ENCODE peak calls at places on chromosome 21, in ten cellular contexts. R is endothelial cell of umbilical vein, P is transverse colon, Q is prostate gland, U is uterus, B is heart left ventricle, E is stomach, W is tibial nerve, C is adrenal gland, X is IMR-90. F is an unnamed sample.
A peak's percentile ranks its signal among the peaks of the same experiment; 100 is the strongest.

GRCh38 chr21:30831194-30831765 is 1.7 kb upstream of the KRTAP7-1 start:
- DNase-seq in R (no peak), X (no peak), P (no peak), U (no peak), C (no peak), W (no peak), Q (no peak), E (no peak), B (no peak), F (no peak)

GRCh38 chr21:46127239-46128105 is 27.9 kb downstream of the FTCD start:
- DNase-seq in U (peak; percentile 29), E (no peak), W (peak; percentile 11), X (no peak), P (no peak), C (no peak), Q (no peak), B (peak; percentile 24), R (no peak), F (no peak)

GRCh38 chr21:26057488-26058170 is 112.9 kb downstream of the APP start:
- DNase-seq in E (no peak), U (no peak), R (no peak), P (no peak), Q (no peak), X (no peak), W (no peak), B (no peak), C (no peak), F (no peak)

GRCh38 chr21:25464275-25464674 is 143.0 kb downstream of the MRPL39 start:
- DNase-seq in P (no peak), R (peak; percentile 26), C (no peak), W (no peak), Q (no peak), E (no peak), B (no peak), U (no peak), X (no peak), F (no peak)

GRCh38 chr21:21813295-21813694 is 815.1 kb downstream of the NCAM2 start:
- DNase-seq in X (no peak), R (no peak), P (no peak), E (no peak), B (no peak), C (no peak), W (no peak), U (no peak), Q (no peak), F (no peak)

GRCh38 chr21:45019887-45020537 is 54.4 kb upstream of the ADARB1 start:
- DNase-seq in W (no peak), Q (no peak), C (no peak), U (peak; percentile 13), P (no peak), R (no peak), X (no peak), E (no peak), B (peak; percentile 24), F (no peak)

GRCh38 chr21:39347537-39347936 is 1.4 kb downstream of the HMGN1 start:
- DNase-seq in Q (no peak), U (no peak), B (no peak), C (no peak), E (no peak), R (peak; percentile 22), X (no peak), W (no peak), P (no peak), F (no peak)

GRCh38 chr21:28444567-28444966 is 548.1 kb downstream of the LTN1 start:
- DNase-seq in U (peak; percentile 43), R (no peak), W (no peak), E (no peak), P (no peak), Q (no peak), B (no peak), X (no peak), C (no peak), F (no peak)

GRCh38 chr21:36239585-36239984 is 80.4 kb upstream of the MORC3 start:
- DNase-seq in Q (no peak), E (no peak), B (no peak), R (no peak), C (no peak), X (no peak), P (no peak), U (no peak), W (no peak), F (no peak)

GRCh38 chr21:31920275-31920674 is 47.5 kb downstream of the HUNK start:
- DNase-seq in W (no peak), C (no peak), P (no peak), Q (no peak), R (no peak), U (no peak), X (no peak), B (no peak), E (no peak), F (no peak)

GRCh38 chr21:33268392-33268735 is 2.2 kb downstream of the IL10RB start:
- DNase-seq in P (peak; percentile 45), Q (no peak), U (no peak), R (no peak), B (no peak), W (no peak), X (no peak), C (no peak), E (peak; percentile 38), F (no peak)

GRCh38 chr21:33265664-33266049 is 510 bp upstream of the IL10RB start:
- DNase-seq in W (no peak), Q (peak; percentile 35), X (peak; percentile 14), E (peak; percentile 44), C (peak; percentile 36), B (peak; percentile 67), R (no peak), P (peak; percentile 62), U (no peak), F (peak; percentile 30)

GRCh38 chr21:33267250-33267649 is 1.1 kb downstream of the IL10RB start:
- DNase-seq in B (no peak), X (no peak), P (no peak), E (no peak), W (no peak), Q (no peak), C (no peak), R (no peak), U (no peak), F (no peak)

GRCh38 chr21:33266050-33266783 is at the start of gene IL10RB:
- DNase-seq in Q (peak; percentile 73), X (peak; percentile 39), R (peak; percentile 72), U (peak; percentile 53), P (peak; percentile 87), B (peak; percentile 85), C (peak; percentile 74), W (peak; percentile 58), E (peak; percentile 78), F (peak; percentile 20)

DNA sequence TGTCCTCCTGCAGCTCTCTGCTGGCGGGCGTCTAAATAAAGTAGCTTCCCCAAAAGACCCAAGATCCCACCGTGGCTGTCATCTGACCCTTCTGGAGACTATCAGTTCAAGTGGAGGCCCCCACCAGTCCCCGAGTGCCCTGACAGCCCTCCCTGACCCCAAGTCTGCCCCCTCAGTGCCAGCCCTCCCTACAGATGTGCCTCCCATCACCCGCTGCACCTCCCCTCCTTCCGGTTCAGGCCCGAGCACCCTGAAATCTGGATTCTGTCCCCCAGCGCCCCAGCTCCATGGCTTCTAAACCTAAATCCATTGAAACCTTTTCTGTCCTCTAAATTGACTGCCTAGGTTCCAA is 593 bp downstream of the IL10RB start:
- DNase-seq in Q (no peak), P (peak; percentile 45), B (no peak), R (no peak), U (no peak), C (no peak), E (peak; percentile 28), X (no peak), W (no peak), F (no peak)
- TF ChIP-seq POLR2A in Q (no peak), P (no peak), B (no peak), R (no peak), U (no peak), C (no peak), E (no peak), X (no peak), W (no peak), F (no peak)

GRCh38 chr21:34075099-34075425 is 1.7 kb downstream of the MRPS6 start:
- DNase-seq in X (no peak), U (no peak), B (no peak), R (no peak), E (no peak), C (no peak), Q (no peak), P (no peak), W (no peak), F (no peak)
- H3K36me3 ChIP-seq in X (peaks cover 1% of the 10 kb centered on the region), U (no peaks in the 10 kb centered on the region), B (no peaks in the 10 kb centered on the region), R (no peaks in the 10 kb centered on the region), E (no peaks in the 10 kb centered on the region), C (no peaks in the 10 kb centered on the region), Q (no peaks in the 10 kb centered on the region), P (no peaks in the 10 kb centered on the region), W (no peaks in the 10 kb centered on the region), F (no peaks in the 10 kb centered on the region)

GRCh38 chr21:41621523-41621922 is 113.6 kb upstream of the TMPRSS2 start:
- DNase-seq in Q (no peak), X (no peak), P (no peak), R (no peak), W (no peak), C (no peak), U (no peak), E (no peak), B (no peak), F (no peak)
- H3K27ac ChIP-seq in Q (no peak overlapping the region), X (no peak overlapping the region), P (no peak overlapping the region), R (no peak overlapping the region), W (no peak overlapping the region), C (no peak overlapping the region), U (no peak overlapping the region), E (no peak overlapping the region), B (no peak overlapping the region), F (peak overlapping the region; percentile 84)

GRCh38 chr21:34864370-34865209 is 184.5 kb downstream of the RUNX1 start:
- DNase-seq in X (no peak), E (no peak), U (no peak), C (no peak), Q (no peak), B (no peak), P (no peak), R (no peak), W (no peak), F (no peak)

GRCh38 chr21:34858559-34858958 is 189.8 kb downstream of the CLIC6 start:
- DNase-seq in R (no peak), E (no peak), W (no peak), B (no peak), X (no peak), P (no peak), C (no peak), Q (no peak), U (no peak), F (no peak)

GRCh38 chr21:34862951-34863350 is 186.2 kb downstream of the RUNX1 start:
- DNase-seq in C (no peak), R (no peak), X (no peak), B (no peak), P (no peak), E (no peak), W (no peak), Q (no peak), U (no peak), F (no peak)

GRCh38 chr21:34859976-34860653 is 189.0 kb downstream of the RUNX1 start:
- DNase-seq in R (no peak), Q (no peak), X (no peak), W (no peak), B (no peak), U (no peak), P (no peak), C (no peak), E (no peak), F (no peak)

DNA sequence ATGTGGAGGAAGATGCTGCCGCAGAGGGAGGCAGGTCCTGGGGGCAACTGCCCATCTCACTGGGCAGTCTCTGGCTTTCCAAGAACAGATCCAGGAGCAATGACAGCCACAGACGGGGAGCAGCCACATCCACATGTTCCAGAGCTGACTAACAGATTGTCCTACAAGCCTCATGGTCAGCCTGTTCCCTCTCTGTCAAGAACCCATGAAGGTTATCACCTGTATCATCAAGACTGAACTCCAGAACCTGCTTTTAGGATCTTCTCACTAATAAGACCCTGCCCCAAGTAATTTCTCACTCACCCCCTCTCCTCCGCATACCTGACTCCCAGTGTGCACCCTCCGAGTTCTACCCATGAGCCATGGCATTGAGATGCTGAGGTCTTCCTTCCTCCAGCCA is 187.8 kb downstream of the RUNX1 start:
- DNase-seq in P (no peak), Q (no peak), U (no peak), R (no peak), C (no peak), E (no peak), B (no peak), X (no peak), W (no peak), F (no peak)
- TF ChIP-seq POLR2A in P (no peak), Q (no peak), U (no peak), R (no peak), C (no peak), E (no peak), B (no peak), X (no peak), W (no peak), F (no peak)